ENCODE peak calls at places on chromosomes 1 and 21, in ten cellular contexts. A is heart right ventricle, K is HFF-Myc, D is mammary epithelial cell, M is GM23338, E is fibroblast of the aortic adventitia, H is thoracic aorta, G is fibroblast of lung, W is endodermal cell, P is AG10803. V is an unnamed sample.

GRCh38 chr1:167374014-167374413 is 144.3 kb downstream of the CD247 start:
- DNase-seq in E (no peak), P (no peak), G (no peak), W (peak; percentile 83), K (no peak), H (no peak), A (no peak), D (no peak), M (peak; percentile 54), V (no peak)

GRCh38 chr1:168202941-168203654 is 22.7 kb upstream of the SFT2D2 start:
- DNase-seq in E (peak; percentile 95), M (no peak), W (no peak), K (peak; percentile 88), D (peak; percentile 80), A (no peak), P (peak; percentile 98), H (no peak), G (peak; percentile 64), V (peak; percentile 89)

GRCh38 chr1:62637392-62638105 is 40.2 kb downstream of the ANGPTL3 start:
- DNase-seq in D (no peak), E (no peak), P (no peak), G (no peak), M (peak; percentile 25), K (no peak), A (no peak), H (no peak), W (no peak), V (no peak)

GRCh38 chr1:212620293-212620692 is 11.7 kb downstream of the ATF3 start:
- DNase-seq in G (no peak), A (no peak), M (no peak), H (no peak), W (no peak), K (no peak), P (no peak), D (no peak), E (no peak), V (no peak)

GRCh38 chr1:101781437-101781836 is 215.3 kb downstream of the OLFM3 start:
- DNase-seq in G (peak; percentile 15), D (peak; percentile 8), A (no peak), P (no peak), K (no peak), H (no peak), E (no peak), M (no peak), W (no peak), V (no peak)

GRCh38 chr1:201552941-201553341 is 14.0 kb downstream of the NAV1 start:
- DNase-seq in W (peak; percentile 46), K (no peak), E (peak; percentile 52), G (peak; percentile 86), M (no peak), D (peak; percentile 24), A (no peak), P (peak; percentile 78), H (no peak), V (no peak)

GRCh38 chr1:151443846-151444790 is 15.2 kb downstream of the POGZ start:
- DNase-seq in P (peak; percentile 80), H (no peak), A (no peak), K (peak; percentile 64), G (peak; percentile 70), D (peak; percentile 77), E (peak; percentile 88), M (peak; percentile 89), W (peak; percentile 82), V (peak; percentile 86)

GRCh38 chr1:85681087-85681486 is 27.1 kb downstream of the ZNHIT6 start:
- DNase-seq in A (no peak), D (peak; percentile 61), M (no peak), H (no peak), K (peak; percentile 11), P (peak; percentile 85), E (peak; percentile 47), G (peak; percentile 73), W (no peak), V (no peak)

GRCh38 chr1:222634180-222635013 is 16.5 kb downstream of the MIA3 start:
- DNase-seq in G (peak; percentile 76), D (peak; percentile 76), E (peak; percentile 96), A (no peak), W (peak; percentile 83), K (peak; percentile 89), H (no peak), P (peak; percentile 87), M (peak; percentile 94), V (peak; percentile 94)

GRCh38 chr1:187413770-187414169 is 585.0 kb downstream of the PLA2G4A start:
- DNase-seq in A (no peak), K (no peak), P (no peak), G (peak; percentile 15), D (no peak), E (no peak), M (peak; percentile 27), H (no peak), W (no peak), V (peak; percentile 3)

GRCh38 chr21:42513985-42514882 is 582 bp downstream of the SLC37A1 start:
- DNase-seq in E (peak; percentile 9), H (no peak), P (no peak), A (peak; percentile 64), G (peak; percentile 24), K (no peak), D (peak; percentile 39), M (peak; percentile 88), W (peak; percentile 85), V (no peak)

GRCh38 chr21:38751379-38752050 is 54.2 kb upstream of the ETS2 start:
- DNase-seq in K (no peak), W (no peak), E (peak; percentile 95), H (peak; percentile 60), P (no peak), G (peak; percentile 81), A (peak; percentile 38), D (no peak), M (no peak), V (no peak)

GRCh38 chr1:15179485-15179883 is 25.9 kb downstream of the TMEM51 start:
- DNase-seq in P (no peak), A (no peak), G (no peak), E (no peak), H (no peak), W (no peak), D (no peak), M (no peak), K (no peak), V (no peak)

GRCh38 chr1:15178571-15179484 is 25.3 kb downstream of the TMEM51 start:
- DNase-seq in H (no peak), K (peak; percentile 88), M (no peak), P (peak; percentile 79), G (peak; percentile 96), W (no peak), A (no peak), D (peak; percentile 97), E (peak; percentile 90), V (peak; percentile 95)

GRCh38 chr1:15176898-15177665 is 23.5 kb downstream of the TMEM51 start:
- DNase-seq in K (no peak), D (no peak), G (no peak), E (no peak), P (no peak), M (no peak), W (no peak), A (no peak), H (no peak), V (no peak)

GRCh38 chr1:15176120-15176519 is 22.6 kb downstream of the TMEM51 start:
- DNase-seq in D (no peak), K (no peak), P (no peak), A (no peak), M (no peak), G (no peak), E (no peak), H (no peak), W (no peak), V (no peak)

GRCh38 chr1:15177710-15178166 is 24.2 kb downstream of the TMEM51 start:
- DNase-seq in K (no peak), G (no peak), E (no peak), W (no peak), P (no peak), A (no peak), D (no peak), H (no peak), M (no peak), V (peak; percentile 33)
- H3K4me3 ChIP-seq in K (no peak overlapping the region), G (no peak overlapping the region), E (no peak overlapping the region), W (no peak overlapping the region), P (no peak overlapping the region), A (no peak overlapping the region), D (no peak overlapping the region), H (no peak overlapping the region), M (no peak overlapping the region), V (no peak overlapping the region)

DNA sequence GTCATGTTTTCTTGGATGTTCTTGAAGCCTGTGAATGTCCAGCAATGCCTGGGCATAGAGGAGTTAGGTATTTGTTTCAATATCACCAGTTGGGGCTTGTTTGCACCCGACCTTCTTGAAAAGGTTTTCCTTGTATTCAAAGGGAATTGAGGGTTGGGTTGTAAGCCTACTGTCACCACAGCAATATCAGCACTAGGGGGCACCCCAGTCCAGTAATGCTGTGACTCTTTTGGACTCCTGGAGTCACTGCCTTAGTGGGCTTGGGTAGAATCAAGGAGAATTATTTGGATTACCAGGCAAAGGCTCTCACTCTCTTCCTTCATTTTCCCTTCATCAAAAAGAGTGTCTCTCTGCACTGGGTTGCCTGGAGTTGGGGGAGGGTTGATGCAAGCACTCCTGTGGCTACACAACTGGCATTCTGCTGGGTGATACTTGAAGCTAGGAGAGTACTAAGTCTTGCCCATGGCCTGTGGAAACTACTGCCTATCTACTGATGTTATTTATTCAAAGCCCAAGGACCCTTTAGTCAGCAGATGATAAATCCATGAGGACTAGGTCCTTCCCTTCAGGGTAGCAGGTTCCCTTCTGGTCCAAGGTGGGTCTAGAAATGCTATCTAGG is 34.5 kb downstream of the OR10R2 start:
- DNase-seq in E (peak; percentile 23), W (peak; percentile 93), G (no peak), H (no peak), P (no peak), M (peak; percentile 86), K (no peak), D (peak; percentile 32), A (peak; percentile 9), V (peak; percentile 20)
- TF ChIP-seq CTCF in E (peak; percentile 20), W (peak; percentile 93), G (peak; percentile 15), H (peak; percentile 23), P (peak; percentile 34), M (peak; percentile 90), K (peak; percentile 20), D (peak; percentile 79), A (no peak), V (peak; percentile 63)

GRCh38 chr1:237542525-237543418 is 347.9 kb downstream of the ZP4 start:
- DNase-seq in E (no peak), K (no peak), G (no peak), A (no peak), P (no peak), H (no peak), D (no peak), M (peak; percentile 35), W (peak; percentile 66), V (no peak)
- H3K4me3 ChIP-seq in E (no peak overlapping the region), K (no peak overlapping the region), G (no peak overlapping the region), A (no peak overlapping the region), P (no peak overlapping the region), H (no peak overlapping the region), D (no peak overlapping the region), M (peak overlapping the region; percentile 5), W (no peak overlapping the region), V (no peak overlapping the region)

GRCh38 chr1:157119008-157119407 is 19.2 kb downstream of the ETV3 start:
- DNase-seq in D (no peak), P (no peak), W (no peak), A (no peak), H (no peak), E (no peak), M (no peak), G (no peak), K (no peak), V (no peak)

GRCh38 chr1:157119448-157119847 is 18.7 kb downstream of the ETV3 start:
- DNase-seq in M (no peak), K (no peak), A (no peak), P (no peak), E (no peak), D (no peak), G (no peak), H (no peak), W (no peak), V (no peak)

GRCh38 chr1:157124855-157125254 is 13.3 kb downstream of the ETV3 start:
- DNase-seq in D (no peak), W (peak; percentile 45), H (no peak), K (no peak), G (no peak), A (no peak), P (no peak), M (no peak), E (no peak), V (no peak)
- TF ChIP-seq CTCF in D (peak; percentile 24), W (peak; percentile 39), H (no peak), K (no peak), G (no peak), A (no peak), P (no peak), M (peak; percentile 14), E (no peak), V (no peak)

V was measured in fibroblast of villous mesenchyme.